ENCODE peak calls at places on chromosomes 12 and 14, in four cellular contexts. W is AG04450, V is left ventricle myocardium inferior, D is brain microvascular endothelial cell. F is an unnamed sample.

GRCh38 chr14:22982013-22982476 is 306 bp downstream of the AJUBA start:
- DNase-seq in V (no peak), W (no peak), D (no peak), F (no peak)

GRCh38 chr12:98151105-98151504 is 364.3 kb upstream of the TMPO start:
- DNase-seq in V (no peak), W (no peak), D (no peak), F (no peak)

GRCh38 chr14:81269100-81269978 is 48.6 kb upstream of the GTF2A1 start:
- DNase-seq in V (no peak), W (peak), D (peak), F (no peak)

GRCh38 chr12:74849801-74850200 is 312.2 kb downstream of the ATXN7L3B start:
- DNase-seq in V (no peak), W (no peak), D (no peak), F (no peak)

GRCh38 chr14:97719931-97720330 is 922.7 kb downstream of the VRK1 start:
- DNase-seq in W (no peak), D (no peak), V (no peak), F (no peak)

GRCh38 chr12:68772714-68773113 is 26.7 kb downstream of the SLC35E3 start:
- DNase-seq in D (no peak), V (no peak), W (no peak), F (no peak)

GRCh38 chr12:2051700-2052625 is 824 bp upstream of the CACNA1C start:
- DNase-seq in V (no peak), W (no peak), D (no peak), F (no peak)

GRCh38 chr14:77804592-77804991 is 4.7 kb downstream of the ADCK1 start:
- DNase-seq in W (no peak), D (no peak), V (no peak), F (no peak)

GRCh38 chr12:115312901-115313300 is 628.9 kb upstream of the TBX3 start:
- DNase-seq in W (no peak), D (no peak), V (no peak), F (no peak)

GRCh38 chr12:5043589-5044419 is at the start of gene KCNA5:
- DNase-seq in V (peak), W (no peak), D (no peak), F (no peak)

GRCh38 chr14:94040796-94041195 is 14.7 kb downstream of the OTUB2 start:
- DNase-seq in D (no peak), W (no peak), V (no peak), F (no peak)

GRCh38 chr14:94043111-94043755 is 17.1 kb downstream of the OTUB2 start:
- DNase-seq in D (no peak), V (no peak), W (no peak), F (no peak)

GRCh38 chr14:94042433-94043091 is 16.4 kb downstream of the OTUB2 start:
- DNase-seq in V (no peak), D (no peak), W (no peak), F (no peak)

GRCh38 chr14:94040247-94040646 is 14.1 kb downstream of the OTUB2 start:
- DNase-seq in V (no peak), W (no peak), D (no peak), F (no peak)

GRCh38 chr14:94041551-94042346 is 15.6 kb downstream of the OTUB2 start:
- DNase-seq in D (peak), V (peak), W (peak), F (peak)
- H3K4me3 ChIP-seq in D (no peak), V (peak), W (no peak), F (no peak)

GRCh38 chr12:53174881-53175491 is 5.5 kb upstream of the ZNF740 start:
- DNase-seq in V (no peak), D (no peak), W (no peak), F (no peak)
- TF ChIP-seq CTCF in V (no peak), D (peak), W (peak), F (peak)

DNA sequence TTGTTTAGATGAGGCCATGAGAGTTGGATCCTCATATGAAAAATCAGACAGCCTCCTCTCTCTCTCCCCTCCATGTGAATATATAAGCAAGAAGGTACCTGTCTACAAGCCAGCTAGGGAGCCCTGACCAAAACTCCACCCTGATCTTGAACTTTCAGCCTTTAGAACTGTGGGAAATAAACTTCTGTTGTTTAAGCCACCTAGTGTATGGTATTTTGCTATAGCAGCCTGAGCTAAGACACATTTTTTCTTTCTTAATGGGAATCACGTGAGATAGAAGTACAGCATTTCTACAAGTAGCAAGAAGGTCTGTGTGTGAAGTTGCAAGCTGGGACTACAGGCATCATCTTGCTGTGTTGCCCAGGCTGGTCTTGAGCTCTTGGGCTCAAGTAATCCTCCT is 16.3 kb upstream of the ABHD12B start:
- DNase-seq in D (no peak), V (no peak), W (no peak), F (no peak)
- H3K4me3 ChIP-seq in D (no peak), V (no peak), W (no peak), F (no peak)

DNA sequence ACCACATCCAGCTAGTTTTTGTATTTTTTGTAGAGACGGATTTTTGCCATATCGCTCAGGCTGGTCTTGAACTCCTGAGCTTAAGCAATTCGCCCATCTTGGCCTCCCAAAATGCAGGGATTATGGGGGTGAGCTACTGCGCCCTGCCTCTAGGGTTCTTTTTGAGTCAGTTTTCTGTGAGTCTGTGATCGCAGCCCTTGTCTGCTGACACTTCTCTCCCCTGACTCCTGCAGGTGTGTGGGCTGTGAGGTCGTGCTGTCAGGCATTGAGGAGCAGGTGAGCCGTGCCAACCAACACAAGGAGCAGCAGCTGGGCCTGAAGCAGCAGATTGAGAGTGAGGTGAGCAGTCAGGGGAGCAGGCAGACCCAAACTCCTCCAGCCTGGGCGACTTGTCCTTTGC is 6.3 kb downstream of the COPS7A start:
- DNase-seq in V (no peak), W (no peak), D (no peak), F (no peak)
- TF ChIP-seq CTCF in V (no peak), W (no peak), D (peak), F (no peak)

DNA sequence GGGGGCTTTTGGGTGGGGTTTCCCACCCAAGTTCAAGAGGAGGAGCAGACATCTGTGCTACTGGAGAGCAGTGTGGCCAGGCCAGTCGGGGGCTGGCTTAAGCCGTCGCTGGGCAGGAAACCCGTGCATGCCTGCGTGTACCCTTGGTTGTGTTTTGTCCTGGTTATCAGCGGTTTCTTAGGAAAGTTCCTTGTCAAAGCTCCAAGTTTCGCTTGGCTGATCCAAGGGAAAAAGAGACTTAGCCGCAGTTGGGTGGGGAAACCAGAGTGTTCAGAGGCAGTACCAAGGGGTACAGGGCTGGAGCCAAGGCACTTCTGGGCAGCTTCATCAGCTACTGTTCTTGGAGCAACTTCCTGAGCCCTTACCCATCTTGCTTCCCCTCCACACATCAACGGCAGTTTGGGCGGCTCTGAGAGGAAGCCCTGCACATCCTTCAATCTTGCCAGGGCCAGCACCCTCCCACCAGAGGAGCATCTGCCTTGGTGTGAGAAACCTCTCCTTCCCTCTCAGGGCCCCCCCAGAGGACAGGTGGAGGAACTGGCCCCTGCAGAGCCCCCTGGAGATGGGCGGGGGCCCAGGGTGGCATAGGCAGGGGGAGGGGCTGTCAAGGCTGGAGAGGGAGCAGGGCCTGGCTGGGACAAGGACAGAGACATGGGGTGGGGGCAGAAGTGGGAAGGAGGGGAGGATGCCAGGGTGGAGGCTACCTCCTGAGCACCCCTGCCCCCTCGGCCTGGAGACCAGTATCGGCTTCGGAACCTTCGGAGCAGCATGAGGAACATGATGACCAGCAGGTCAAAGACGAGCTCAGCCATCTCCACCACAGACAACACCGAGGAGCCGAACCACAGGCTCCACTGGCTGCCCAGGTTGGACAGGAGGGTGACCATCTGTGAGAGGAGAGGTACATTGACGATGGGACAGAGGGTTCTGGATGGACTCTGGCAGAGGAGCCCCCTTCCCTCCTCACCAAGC is 5.8 kb upstream of the TNFRSF1A start:
- DNase-seq in D (no peak), W (no peak), V (peak), F (no peak)
- H3K4me3 ChIP-seq in D (no peak), W (no peak), V (peak), F (no peak)